ENCODE peak calls at places on chromosomes 13 and 19, in four cellular contexts. C, Z, W and L are unnamed samples.

GRCh38 chr19:18649371-18650047 is 12.7 kb downstream of the KLHL26 start:
- DNase-seq in C (peak; percentile 46), W (peak; percentile 86), Z (peak; percentile 60), L (peak; percentile 72)

GRCh38 chr19:23241433-23241832 is 8.8 kb downstream of the ZNF724 start:
- DNase-seq in Z (no peak), C (no peak), W (no peak), L (peak; percentile 19)

GRCh38 chr19:13010992-13011652 is 15.8 kb downstream of the NFIX start:
- DNase-seq in C (no peak), W (no peak), Z (no peak), L (no peak)

GRCh38 chr13:23330356-23330755 is 103.1 kb downstream of the SACS start:
- DNase-seq in C (no peak), Z (no peak), W (no peak), L (no peak)

GRCh38 chr19:13684021-13684420 is 80.3 kb upstream of the MRI1 start:
- DNase-seq in Z (no peak), C (no peak), W (no peak), L (no peak)

GRCh38 chr13:28850226-28850625 is 30.1 kb downstream of the MTUS2 start:
- DNase-seq in W (no peak), C (no peak), Z (no peak), L (no peak)

GRCh38 chr19:31149306-31149975 is 199.8 kb downstream of the TSHZ3 start:
- DNase-seq in C (peak; percentile 56), W (no peak), Z (no peak), L (no peak)

GRCh38 chr13:91401916-91402315 is 3.5 kb downstream of the GPC5 start:
- DNase-seq in Z (no peak), C (no peak), W (no peak), L (no peak)

GRCh38 chr19:35790981-35791813 is 15.8 kb downstream of the ARHGAP33 start:
- DNase-seq in Z (no peak), C (no peak), W (no peak), L (no peak)

GRCh38 chr19:19420570-19421301 is 15.3 kb downstream of the GATAD2A start:
- DNase-seq in Z (no peak), W (no peak), C (no peak), L (no peak)

GRCh38 chr19:17424743-17425365 is 5.0 kb downstream of the MVB12A start:
- DNase-seq in C (peak; percentile 95), W (no peak), Z (peak; percentile 57), L (peak; percentile 62)

GRCh38 chr19:33385956-33386355 is 12.4 kb downstream of the CEBPG start:
- DNase-seq in C (no peak), W (no peak), Z (peak; percentile 72), L (no peak)

GRCh38 chr13:113491418-113491883 is 940 bp upstream of the DCUN1D2 start:
- DNase-seq in C (peak; percentile 49), Z (no peak), W (no peak), L (peak; percentile 28)

GRCh38 chr13:113584870-113585671 is 518 bp downstream of the TFDP1 start:
- DNase-seq in C (peak; percentile 45), W (peak; percentile 16), Z (peak; percentile 28), L (no peak)

GRCh38 chr13:111046590-111047141 is 68.4 kb upstream of the ARHGEF7 start:
- DNase-seq in W (no peak), C (no peak), Z (no peak), L (peak; percentile 45)

GRCh38 chr19:12664406-12665280 is 1.9 kb downstream of the MAN2B1 start:
- DNase-seq in W (no peak), C (peak; percentile 77), Z (no peak), L (no peak)

GRCh38 chr19:48873476-48874308 is 1.5 kb downstream of the PPP1R15A start:
- DNase-seq in Z (no peak), W (no peak), C (peak; percentile 0), L (peak; percentile 42)

GRCh38 chr13:65653548-65654078 is 1576.5 kb downstream of the PCDH9 start:
- DNase-seq in Z (no peak), C (no peak), W (no peak), L (no peak)

GRCh38 chr19:14113762-14114414 is 3.7 kb downstream of the PRKACA start:
- DNase-seq in C (no peak), W (no peak), Z (no peak), L (no peak)

GRCh38 chr19:43820098-43820860 is 6.8 kb upstream of the ZNF283 start:
- DNase-seq in Z (peak; percentile 76), W (no peak), C (no peak), L (peak; percentile 53)

GRCh38 chr13:28463481-28463880 is 31.4 kb downstream of the FLT1 start:
- DNase-seq in Z (no peak), C (no peak), W (no peak), L (no peak)

GRCh38 chr13:42239644-42240043 is 32.3 kb upstream of the AKAP11 start:
- DNase-seq in W (no peak), C (no peak), Z (no peak), L (no peak)

GRCh38 chr19:45496349-45496953 is 396 bp downstream of the RTN2 start:
- DNase-seq in W (no peak), C (peak; percentile 90), Z (no peak), L (no peak)

GRCh38 chr19:2424686-2425621 is 2.4 kb downstream of the TIMM13 start:
- DNase-seq in Z (peak; percentile 69), W (no peak), C (peak; percentile 85), L (peak; percentile 83)
- H3K4me3 ChIP-seq in Z (peak overlapping the region; percentile 24), W (peak overlapping the region; percentile 68), C (peak overlapping the region; percentile 52), L (peak overlapping the region; percentile 41)

DNA sequence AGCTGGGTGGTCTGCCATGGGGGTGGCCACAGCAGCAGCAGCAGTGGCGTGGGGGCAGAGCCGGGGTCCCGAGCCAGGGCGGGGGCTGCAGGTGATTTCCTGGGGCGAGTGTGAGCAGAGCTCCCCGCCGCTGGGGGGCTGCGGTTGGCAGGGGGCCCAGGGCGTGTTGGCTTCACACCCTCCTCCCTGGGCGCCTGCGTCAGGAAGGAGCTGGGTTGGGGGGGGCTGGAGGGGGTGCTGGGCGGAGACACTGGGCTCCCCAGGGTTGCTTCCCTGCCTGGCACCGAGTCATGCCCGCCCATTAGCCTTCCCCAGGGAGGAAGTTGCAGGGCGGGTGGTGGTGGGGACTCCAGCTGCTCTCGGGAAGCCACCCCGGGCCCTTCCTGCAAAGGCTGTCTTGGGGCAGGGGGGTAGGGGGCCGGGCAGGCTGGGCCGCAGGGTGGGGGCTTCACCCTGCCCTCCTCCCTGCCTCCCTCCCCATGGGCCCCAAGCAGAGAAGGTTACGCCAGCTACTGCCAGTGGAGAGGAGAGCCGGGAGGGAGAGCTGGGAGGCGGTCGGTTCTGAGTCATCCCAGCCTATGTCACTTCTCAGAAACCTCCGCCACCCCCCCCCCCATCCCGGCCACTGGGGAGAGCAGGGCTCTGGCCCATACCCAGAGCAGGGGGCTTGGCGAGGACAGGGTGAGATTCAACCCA is 4.6 kb downstream of the MIDN start:
- DNase-seq in C (no peak), W (peak; percentile 95), Z (peak; percentile 86), L (peak; percentile 99)
- TF ChIP-seq CTCF in C (no peak), W (peak; percentile 40), Z (no peak), L (no peak)

DNA sequence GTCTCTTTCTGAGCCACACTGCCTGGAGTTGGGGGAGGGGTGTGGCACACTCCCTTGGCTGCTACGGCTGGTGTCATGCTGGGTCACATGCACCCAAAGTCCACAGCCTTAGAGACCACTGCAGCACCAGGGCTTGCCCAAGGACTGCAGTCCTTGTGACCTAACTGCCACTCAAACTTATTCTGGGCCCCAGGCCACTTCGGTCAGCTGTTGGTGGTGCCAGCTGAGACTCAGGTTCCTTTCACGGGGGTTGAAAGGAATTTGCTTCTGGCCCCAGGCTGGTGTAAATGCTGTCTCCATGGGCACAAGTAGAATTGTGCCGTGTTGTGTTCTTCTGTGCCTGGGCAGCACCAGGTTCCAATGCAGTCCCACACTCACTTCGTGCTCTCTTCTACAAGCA is 9.5 kb upstream of the VN1R1 start:
- DNase-seq in W (no peak), Z (no peak), C (no peak), L (no peak)
- H3K4me3 ChIP-seq in W (no peak overlapping the region), Z (no peak overlapping the region), C (no peak overlapping the region), L (no peak overlapping the region)

GRCh38 chr13:21833921-21834320 is 163.0 kb downstream of the FGF9 start:
- DNase-seq in C (no peak), Z (no peak), W (no peak), L (no peak)
- TF ChIP-seq CTCF in C (no peak), Z (no peak), W (no peak), L (no peak)

DNA sequence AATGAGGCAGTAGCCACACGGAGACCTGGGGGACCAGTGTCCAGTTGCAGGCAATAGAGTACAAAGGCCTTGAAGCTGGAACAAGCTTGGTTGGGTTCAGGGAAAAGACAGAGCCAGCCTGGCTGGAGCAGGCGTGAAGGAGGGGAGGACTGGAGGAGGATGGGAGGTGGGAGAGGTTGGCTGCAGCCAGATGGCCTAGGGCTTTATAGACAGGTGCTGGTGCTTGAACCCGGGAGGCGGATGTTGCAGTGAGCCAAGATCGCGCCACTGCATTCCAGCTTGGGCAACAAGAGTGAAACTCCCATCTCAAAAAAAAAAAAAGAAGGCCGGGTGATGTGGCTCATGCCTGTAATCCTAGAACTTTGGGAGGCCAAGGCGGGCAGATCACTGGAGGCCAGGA is 1.7 kb downstream of the SPINT2 start:
- DNase-seq in C (no peak), W (no peak), Z (no peak), L (no peak)
- H3K4me3 ChIP-seq in C (peak overlapping the region; percentile 66), W (no peak overlapping the region), Z (no peak overlapping the region), L (no peak overlapping the region)

GRCh38 chr13:43878897-43879322 is 630 bp downstream of the CCDC122 start:
- DNase-seq in Z (peak; percentile 67), W (peak; percentile 80), C (peak; percentile 71), L (peak; percentile 82)

GRCh38 chr13:43880451-43880850 is 747 bp downstream of the LACC1 start:
- DNase-seq in W (no peak), C (no peak), Z (no peak), L (no peak)

GRCh38 chr13:43877788-43878187 is 1.8 kb downstream of the CCDC122 start:
- DNase-seq in C (no peak), Z (no peak), W (no peak), L (no peak)

GRCh38 chr13:43880930-43881329 is 1.2 kb downstream of the LACC1 start:
- DNase-seq in Z (no peak), C (no peak), W (no peak), L (no peak)

DNA sequence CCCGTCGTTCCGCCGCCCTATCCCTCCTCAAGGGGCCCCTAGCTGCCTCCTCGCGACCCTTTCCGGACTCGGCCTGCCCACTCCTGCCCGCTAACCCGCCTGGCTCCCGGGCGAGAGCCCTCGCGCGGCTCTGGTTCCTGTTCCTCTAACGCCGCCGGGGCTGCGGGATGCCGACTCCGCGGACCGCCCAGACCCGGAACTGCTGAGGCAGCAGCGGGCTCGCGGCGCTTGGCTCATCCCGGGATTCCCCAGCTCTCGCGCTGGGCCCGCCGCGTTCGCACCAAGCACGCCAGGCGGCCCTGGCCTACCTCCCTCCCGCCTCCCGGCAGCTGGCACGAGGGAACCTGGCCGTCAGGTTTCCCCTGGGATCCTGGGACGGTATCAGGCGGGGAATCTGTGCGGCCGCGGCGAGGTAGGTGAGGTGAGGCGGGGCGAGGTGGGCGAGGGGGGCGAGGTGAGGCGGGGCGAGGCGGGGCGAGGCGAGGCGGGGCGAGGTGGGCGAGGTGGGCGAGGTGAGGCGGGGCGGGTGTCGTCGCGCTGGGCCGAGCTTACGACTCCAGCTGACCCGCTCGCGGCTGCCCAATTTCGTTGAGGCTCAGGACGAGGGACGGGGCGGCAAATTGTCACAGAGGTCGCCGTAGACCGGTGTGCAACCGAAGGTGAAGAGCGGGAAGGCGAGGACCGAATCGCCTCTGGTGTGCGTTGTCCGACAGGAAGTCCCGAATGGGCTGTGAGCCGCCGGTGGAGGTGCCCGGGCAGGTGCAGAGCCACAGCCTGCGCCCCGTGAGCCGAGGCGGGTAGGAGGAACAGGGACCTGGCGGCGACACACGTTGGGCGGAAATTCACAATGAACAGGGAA is at the start of the genes CCDC122 and LACC1:
- DNase-seq in W (peak; percentile 78), Z (peak; percentile 67), C (peak; percentile 90), L (peak; percentile 90)
- TF ChIP-seq CTCF in W (no peak), Z (no peak), C (no peak), L (no peak)